ENCODE peak calls at places on chromosome 1, in ten cellular contexts. One of them, this sample, is unnamed.

GRCh38 chr1:108742268-108742667 is 4.2 kb upstream of the STXBP3 start:
- DNase-seq in NCI-H1092: no peak
- DNase-seq in T-helper 1 cell: no peak
- DNase-seq in stimulated activated CD8-positive, alpha-beta memory T cell treated with anti-CD3 and anti-CD28 coated beads, Interleukin-12 subunit alpha, Interleukin-12 subunit beta, amount 100 ng/mL, for 4 hours: no peak
- DNase-seq in activated CD4-positive, alpha-beta T cell treated with anti-CD3 and anti-CD28 coated beads for 48 hours: no peak
- DNase-seq in DMS 273 treated with DMSO at 0.1 percent for 48 hours: no peak
- DNase-seq in activated T-cell treated with anti-CD3 and anti-CD28 coated beads for 1 hour: no peak
- DNase-seq in choroid plexus epithelial cell: no peak
- DNase-seq in left lobe of liver: no peak
- DNase-seq in dermis blood vessel endothelial cell: no peak
- DNase-seq in this sample: no peak

GRCh38 chr1:3037281-3038040 is 16.2 kb downstream of the ACTRT2 start:
- DNase-seq in DMS 273 treated with DMSO at 0.1 percent for 48 hours: no peak
- DNase-seq in NCI-H1092: no peak
- DNase-seq in dermis blood vessel endothelial cell: no peak
- DNase-seq in left lobe of liver: no peak
- DNase-seq in T-helper 1 cell: no peak
- DNase-seq in stimulated activated CD8-positive, alpha-beta memory T cell treated with anti-CD3 and anti-CD28 coated beads, Interleukin-12 subunit alpha, Interleukin-12 subunit beta, amount 100 ng/mL, for 4 hours: no peak
- DNase-seq in activated T-cell treated with anti-CD3 and anti-CD28 coated beads for 1 hour: no peak
- DNase-seq in choroid plexus epithelial cell: no peak
- DNase-seq in activated CD4-positive, alpha-beta T cell treated with anti-CD3 and anti-CD28 coated beads for 48 hours: no peak
- DNase-seq in this sample: no peak

GRCh38 chr1:208525417-208525816 is 281.2 kb upstream of the PLXNA2 start:
- DNase-seq in choroid plexus epithelial cell: no peak
- DNase-seq in activated CD4-positive, alpha-beta T cell treated with anti-CD3 and anti-CD28 coated beads for 48 hours: no peak
- DNase-seq in NCI-H1092: no peak
- DNase-seq in stimulated activated CD8-positive, alpha-beta memory T cell treated with anti-CD3 and anti-CD28 coated beads, Interleukin-12 subunit alpha, Interleukin-12 subunit beta, amount 100 ng/mL, for 4 hours: no peak
- DNase-seq in dermis blood vessel endothelial cell: no peak
- DNase-seq in left lobe of liver: no peak
- DNase-seq in DMS 273 treated with DMSO at 0.1 percent for 48 hours: no peak
- DNase-seq in activated T-cell treated with anti-CD3 and anti-CD28 coated beads for 1 hour: no peak
- DNase-seq in T-helper 1 cell: no peak
- DNase-seq in this sample: no peak

GRCh38 chr1:8082945-8083344 is 56.8 kb upstream of the ERRFI1 start:
- DNase-seq in stimulated activated CD8-positive, alpha-beta memory T cell treated with anti-CD3 and anti-CD28 coated beads, Interleukin-12 subunit alpha, Interleukin-12 subunit beta, amount 100 ng/mL, for 4 hours: no peak
- DNase-seq in NCI-H1092: no peak
- DNase-seq in T-helper 1 cell: no peak
- DNase-seq in choroid plexus epithelial cell: peak
- DNase-seq in dermis blood vessel endothelial cell: no peak
- DNase-seq in activated T-cell treated with anti-CD3 and anti-CD28 coated beads for 1 hour: no peak
- DNase-seq in left lobe of liver: peak
- DNase-seq in activated CD4-positive, alpha-beta T cell treated with anti-CD3 and anti-CD28 coated beads for 48 hours: no peak
- DNase-seq in DMS 273 treated with DMSO at 0.1 percent for 48 hours: no peak
- DNase-seq in this sample: peak

GRCh38 chr1:224407546-224408293 is 26.9 kb downstream of the WDR26 start:
- DNase-seq in NCI-H1092: no peak
- DNase-seq in left lobe of liver: no peak
- DNase-seq in activated T-cell treated with anti-CD3 and anti-CD28 coated beads for 1 hour: no peak
- DNase-seq in choroid plexus epithelial cell: no peak
- DNase-seq in activated CD4-positive, alpha-beta T cell treated with anti-CD3 and anti-CD28 coated beads for 48 hours: no peak
- DNase-seq in dermis blood vessel endothelial cell: no peak
- DNase-seq in DMS 273 treated with DMSO at 0.1 percent for 48 hours: no peak
- DNase-seq in T-helper 1 cell: no peak
- DNase-seq in stimulated activated CD8-positive, alpha-beta memory T cell treated with anti-CD3 and anti-CD28 coated beads, Interleukin-12 subunit alpha, Interleukin-12 subunit beta, amount 100 ng/mL, for 4 hours: no peak
- DNase-seq in this sample: no peak

GRCh38 chr1:25861316-25862286 is 2.3 kb upstream of the AUNIP start:
- DNase-seq in left lobe of liver: no peak
- DNase-seq in NCI-H1092: no peak
- DNase-seq in activated T-cell treated with anti-CD3 and anti-CD28 coated beads for 1 hour: no peak
- DNase-seq in T-helper 1 cell: no peak
- DNase-seq in activated CD4-positive, alpha-beta T cell treated with anti-CD3 and anti-CD28 coated beads for 48 hours: no peak
- DNase-seq in stimulated activated CD8-positive, alpha-beta memory T cell treated with anti-CD3 and anti-CD28 coated beads, Interleukin-12 subunit alpha, Interleukin-12 subunit beta, amount 100 ng/mL, for 4 hours: no peak
- DNase-seq in DMS 273 treated with DMSO at 0.1 percent for 48 hours: no peak
- DNase-seq in dermis blood vessel endothelial cell: peak
- DNase-seq in choroid plexus epithelial cell: no peak
- DNase-seq in this sample: peak

GRCh38 chr1:153773004-153773921 is 1.9 kb upstream of the SLC27A3 start:
- DNase-seq in activated T-cell treated with anti-CD3 and anti-CD28 coated beads for 1 hour: no peak
- DNase-seq in NCI-H1092: no peak
- DNase-seq in stimulated activated CD8-positive, alpha-beta memory T cell treated with anti-CD3 and anti-CD28 coated beads, Interleukin-12 subunit alpha, Interleukin-12 subunit beta, amount 100 ng/mL, for 4 hours: no peak
- DNase-seq in DMS 273 treated with DMSO at 0.1 percent for 48 hours: no peak
- DNase-seq in activated CD4-positive, alpha-beta T cell treated with anti-CD3 and anti-CD28 coated beads for 48 hours: no peak
- DNase-seq in T-helper 1 cell: no peak
- DNase-seq in left lobe of liver: no peak
- DNase-seq in dermis blood vessel endothelial cell: peak
- DNase-seq in choroid plexus epithelial cell: no peak
- DNase-seq in this sample: peak

GRCh38 chr1:43980255-43981134 is 1.5 kb downstream of the B4GALT2 start:
- DNase-seq in activated CD4-positive, alpha-beta T cell treated with anti-CD3 and anti-CD28 coated beads for 48 hours: no peak
- DNase-seq in NCI-H1092: no peak
- DNase-seq in left lobe of liver: no peak
- DNase-seq in dermis blood vessel endothelial cell: no peak
- DNase-seq in stimulated activated CD8-positive, alpha-beta memory T cell treated with anti-CD3 and anti-CD28 coated beads, Interleukin-12 subunit alpha, Interleukin-12 subunit beta, amount 100 ng/mL, for 4 hours: no peak
- DNase-seq in activated T-cell treated with anti-CD3 and anti-CD28 coated beads for 1 hour: no peak
- DNase-seq in DMS 273 treated with DMSO at 0.1 percent for 48 hours: no peak
- DNase-seq in T-helper 1 cell: no peak
- DNase-seq in choroid plexus epithelial cell: peak
- DNase-seq in this sample: no peak

GRCh38 chr1:193592325-193592724 is 405.9 kb upstream of the B3GALT2 start:
- DNase-seq in activated T-cell treated with anti-CD3 and anti-CD28 coated beads for 1 hour: no peak
- DNase-seq in stimulated activated CD8-positive, alpha-beta memory T cell treated with anti-CD3 and anti-CD28 coated beads, Interleukin-12 subunit alpha, Interleukin-12 subunit beta, amount 100 ng/mL, for 4 hours: no peak
- DNase-seq in dermis blood vessel endothelial cell: no peak
- DNase-seq in NCI-H1092: no peak
- DNase-seq in choroid plexus epithelial cell: peak
- DNase-seq in T-helper 1 cell: no peak
- DNase-seq in left lobe of liver: no peak
- DNase-seq in activated CD4-positive, alpha-beta T cell treated with anti-CD3 and anti-CD28 coated beads for 48 hours: no peak
- DNase-seq in DMS 273 treated with DMSO at 0.1 percent for 48 hours: no peak
- DNase-seq in this sample: no peak

GRCh38 chr1:102838016-102838415 is 270.3 kb downstream of the COL11A1 start:
- DNase-seq in DMS 273 treated with DMSO at 0.1 percent for 48 hours: no peak
- DNase-seq in activated CD4-positive, alpha-beta T cell treated with anti-CD3 and anti-CD28 coated beads for 48 hours: no peak
- DNase-seq in dermis blood vessel endothelial cell: no peak
- DNase-seq in stimulated activated CD8-positive, alpha-beta memory T cell treated with anti-CD3 and anti-CD28 coated beads, Interleukin-12 subunit alpha, Interleukin-12 subunit beta, amount 100 ng/mL, for 4 hours: no peak
- DNase-seq in activated T-cell treated with anti-CD3 and anti-CD28 coated beads for 1 hour: no peak
- DNase-seq in T-helper 1 cell: no peak
- DNase-seq in choroid plexus epithelial cell: no peak
- DNase-seq in left lobe of liver: no peak
- DNase-seq in NCI-H1092: no peak
- DNase-seq in this sample: no peak

GRCh38 chr1:36769886-36770830 is 264.2 kb downstream of the GRIK3 start:
- DNase-seq in choroid plexus epithelial cell: no peak
- DNase-seq in activated CD4-positive, alpha-beta T cell treated with anti-CD3 and anti-CD28 coated beads for 48 hours: no peak
- DNase-seq in activated T-cell treated with anti-CD3 and anti-CD28 coated beads for 1 hour: no peak
- DNase-seq in T-helper 1 cell: no peak
- DNase-seq in dermis blood vessel endothelial cell: no peak
- DNase-seq in NCI-H1092: no peak
- DNase-seq in left lobe of liver: no peak
- DNase-seq in stimulated activated CD8-positive, alpha-beta memory T cell treated with anti-CD3 and anti-CD28 coated beads, Interleukin-12 subunit alpha, Interleukin-12 subunit beta, amount 100 ng/mL, for 4 hours: no peak
- DNase-seq in DMS 273 treated with DMSO at 0.1 percent for 48 hours: no peak
- DNase-seq in this sample: no peak

GRCh38 chr1:198681247-198681646 is 42.4 kb downstream of the PTPRC start:
- DNase-seq in left lobe of liver: no peak
- DNase-seq in dermis blood vessel endothelial cell: no peak
- DNase-seq in T-helper 1 cell: no peak
- DNase-seq in activated CD4-positive, alpha-beta T cell treated with anti-CD3 and anti-CD28 coated beads for 48 hours: no peak
- DNase-seq in stimulated activated CD8-positive, alpha-beta memory T cell treated with anti-CD3 and anti-CD28 coated beads, Interleukin-12 subunit alpha, Interleukin-12 subunit beta, amount 100 ng/mL, for 4 hours: no peak
- DNase-seq in DMS 273 treated with DMSO at 0.1 percent for 48 hours: no peak
- DNase-seq in NCI-H1092: no peak
- DNase-seq in activated T-cell treated with anti-CD3 and anti-CD28 coated beads for 1 hour: no peak
- DNase-seq in choroid plexus epithelial cell: peak
- DNase-seq in this sample: no peak

GRCh38 chr1:106978477-106979322 is 77.8 kb upstream of the PRMT6 start:
- DNase-seq in left lobe of liver: no peak
- DNase-seq in DMS 273 treated with DMSO at 0.1 percent for 48 hours: no peak
- DNase-seq in NCI-H1092: no peak
- DNase-seq in activated T-cell treated with anti-CD3 and anti-CD28 coated beads for 1 hour: no peak
- DNase-seq in T-helper 1 cell: no peak
- DNase-seq in dermis blood vessel endothelial cell: no peak
- DNase-seq in activated CD4-positive, alpha-beta T cell treated with anti-CD3 and anti-CD28 coated beads for 48 hours: no peak
- DNase-seq in stimulated activated CD8-positive, alpha-beta memory T cell treated with anti-CD3 and anti-CD28 coated beads, Interleukin-12 subunit alpha, Interleukin-12 subunit beta, amount 100 ng/mL, for 4 hours: no peak
- DNase-seq in choroid plexus epithelial cell: peak
- DNase-seq in this sample: no peak

GRCh38 chr1:226083303-226084101 is 21.0 kb downstream of the H3-3A start:
- DNase-seq in activated CD4-positive, alpha-beta T cell treated with anti-CD3 and anti-CD28 coated beads for 48 hours: peak
- DNase-seq in left lobe of liver: peak
- DNase-seq in dermis blood vessel endothelial cell: peak
- DNase-seq in activated T-cell treated with anti-CD3 and anti-CD28 coated beads for 1 hour: peak
- DNase-seq in NCI-H1092: peak
- DNase-seq in stimulated activated CD8-positive, alpha-beta memory T cell treated with anti-CD3 and anti-CD28 coated beads, Interleukin-12 subunit alpha, Interleukin-12 subunit beta, amount 100 ng/mL, for 4 hours: peak
- DNase-seq in choroid plexus epithelial cell: peak
- DNase-seq in DMS 273 treated with DMSO at 0.1 percent for 48 hours: peak
- DNase-seq in T-helper 1 cell: peak
- DNase-seq in this sample: peak